ENCODE peak calls at places on chromosomes 1 and 21, in seven cellular contexts. One of them, this sample, is unnamed.

GRCh38 chr1:232306269-232306911 is 323.5 kb downstream of the SIPA1L2 start:
- DNase-seq in pancreas: peak; percentile 54
- DNase-seq in MM.1S: no peak
- DNase-seq in cardiac fibroblast: no peak
- DNase-seq in upper lobe of right lung: peak; percentile 74
- DNase-seq in lower lobe of right lung: peak; percentile 61
- DNase-seq in nephron progenitor cell: peak; percentile 57
- DNase-seq in this sample: no peak

GRCh38 chr1:157132602-157133167 is 5.5 kb downstream of the ETV3 start:
- DNase-seq in upper lobe of right lung: no peak
- DNase-seq in nephron progenitor cell: no peak
- DNase-seq in cardiac fibroblast: no peak
- DNase-seq in lower lobe of right lung: no peak
- DNase-seq in MM.1S: no peak
- DNase-seq in pancreas: no peak
- DNase-seq in this sample: no peak

GRCh38 chr1:77051406-77051805 is 167.8 kb downstream of the PIGK start:
- DNase-seq in MM.1S: no peak
- DNase-seq in upper lobe of right lung: no peak
- DNase-seq in cardiac fibroblast: no peak
- DNase-seq in lower lobe of right lung: no peak
- DNase-seq in pancreas: no peak
- DNase-seq in nephron progenitor cell: no peak
- DNase-seq in this sample: no peak

GRCh38 chr1:26696645-26697440 is 1.0 kb downstream of the ARID1A start:
- DNase-seq in pancreas: peak; percentile 57
- DNase-seq in upper lobe of right lung: peak; percentile 79
- DNase-seq in cardiac fibroblast: no peak
- DNase-seq in MM.1S: peak; percentile 39
- DNase-seq in lower lobe of right lung: peak; percentile 74
- DNase-seq in nephron progenitor cell: peak; percentile 46
- DNase-seq in this sample: no peak

GRCh38 chr1:21904475-21904724 is 32.7 kb downstream of the HSPG2 start:
- DNase-seq in nephron progenitor cell: no peak
- DNase-seq in cardiac fibroblast: no peak
- DNase-seq in upper lobe of right lung: peak; percentile 68
- DNase-seq in pancreas: no peak
- DNase-seq in MM.1S: no peak
- DNase-seq in lower lobe of right lung: no peak
- DNase-seq in this sample: no peak

GRCh38 chr21:43578677-43579313 is 80.5 kb downstream of the HSF2BP start:
- DNase-seq in cardiac fibroblast: peak; percentile 86
- DNase-seq in nephron progenitor cell: no peak
- DNase-seq in MM.1S: no peak
- DNase-seq in upper lobe of right lung: no peak
- DNase-seq in pancreas: no peak
- DNase-seq in lower lobe of right lung: no peak
- DNase-seq in this sample: no peak

GRCh38 chr1:43271186-43272118 is 1.7 kb downstream of the TMEM125 start:
- DNase-seq in upper lobe of right lung: peak; percentile 50
- DNase-seq in cardiac fibroblast: no peak
- DNase-seq in nephron progenitor cell: no peak
- DNase-seq in lower lobe of right lung: no peak
- DNase-seq in MM.1S: no peak
- DNase-seq in pancreas: no peak
- DNase-seq in this sample: no peak

GRCh38 chr1:208161005-208161404 is 83.2 kb downstream of the PLXNA2 start:
- DNase-seq in MM.1S: no peak
- DNase-seq in upper lobe of right lung: no peak
- DNase-seq in nephron progenitor cell: no peak
- DNase-seq in pancreas: no peak
- DNase-seq in lower lobe of right lung: no peak
- DNase-seq in cardiac fibroblast: no peak
- DNase-seq in this sample: no peak

GRCh38 chr1:223329252-223329651 is 34.7 kb downstream of the SUSD4 start:
- DNase-seq in lower lobe of right lung: no peak
- DNase-seq in nephron progenitor cell: no peak
- DNase-seq in cardiac fibroblast: no peak
- DNase-seq in MM.1S: no peak
- DNase-seq in upper lobe of right lung: no peak
- DNase-seq in pancreas: no peak
- DNase-seq in this sample: no peak

GRCh38 chr1:37481289-37482003 is 7.1 kb downstream of the ZC3H12A start:
- DNase-seq in upper lobe of right lung: peak; percentile 70
- DNase-seq in MM.1S: no peak
- DNase-seq in pancreas: no peak
- DNase-seq in cardiac fibroblast: no peak
- DNase-seq in lower lobe of right lung: peak; percentile 53
- DNase-seq in nephron progenitor cell: no peak
- DNase-seq in this sample: no peak

GRCh38 chr1:42950146-42950480 is 8.6 kb downstream of the SLC2A1 start:
- DNase-seq in nephron progenitor cell: no peak
- DNase-seq in upper lobe of right lung: no peak
- DNase-seq in MM.1S: no peak
- DNase-seq in cardiac fibroblast: peak; percentile 66
- DNase-seq in pancreas: no peak
- DNase-seq in lower lobe of right lung: no peak
- DNase-seq in this sample: no peak

GRCh38 chr1:225426395-225427248 is 1.2 kb downstream of the LBR start:
- DNase-seq in pancreas: peak; percentile 41
- DNase-seq in lower lobe of right lung: peak; percentile 67
- DNase-seq in MM.1S: peak; percentile 63
- DNase-seq in nephron progenitor cell: peak; percentile 33
- DNase-seq in cardiac fibroblast: peak; percentile 44
- DNase-seq in upper lobe of right lung: peak; percentile 74
- DNase-seq in this sample: no peak

GRCh38 chr1:221431068-221431651 is 310.7 kb downstream of the DUSP10 start:
- DNase-seq in nephron progenitor cell: no peak
- DNase-seq in upper lobe of right lung: no peak
- DNase-seq in cardiac fibroblast: peak; percentile 56
- DNase-seq in lower lobe of right lung: no peak
- DNase-seq in pancreas: no peak
- DNase-seq in MM.1S: no peak
- DNase-seq in this sample: no peak

GRCh38 chr1:209405183-209405823 is 178.2 kb upstream of the CAMK1G start:
- DNase-seq in cardiac fibroblast: peak; percentile 60
- DNase-seq in lower lobe of right lung: no peak
- DNase-seq in pancreas: no peak
- DNase-seq in nephron progenitor cell: no peak
- DNase-seq in upper lobe of right lung: no peak
- DNase-seq in MM.1S: no peak
- DNase-seq in this sample: no peak

GRCh38 chr21:34812510-34813265 is 143.9 kb downstream of the CLIC6 start:
- DNase-seq in MM.1S: no peak
- DNase-seq in nephron progenitor cell: no peak
- DNase-seq in cardiac fibroblast: peak; percentile 88
- DNase-seq in lower lobe of right lung: no peak
- DNase-seq in upper lobe of right lung: no peak
- DNase-seq in pancreas: no peak
- DNase-seq in this sample: no peak

GRCh38 chr1:10968411-10968826 is 44.0 kb upstream of the TARDBP start:
- DNase-seq in nephron progenitor cell: no peak
- DNase-seq in upper lobe of right lung: no peak
- DNase-seq in cardiac fibroblast: no peak
- DNase-seq in MM.1S: peak; percentile 38
- DNase-seq in lower lobe of right lung: no peak
- DNase-seq in pancreas: peak; percentile 73
- DNase-seq in this sample: no peak

GRCh38 chr1:166167395-166167922 is 658 bp upstream of the FAM78B start:
- DNase-seq in pancreas: no peak
- DNase-seq in lower lobe of right lung: no peak
- DNase-seq in nephron progenitor cell: no peak
- DNase-seq in upper lobe of right lung: no peak
- DNase-seq in cardiac fibroblast: no peak
- DNase-seq in MM.1S: no peak
- DNase-seq in this sample: no peak

GRCh38 chr21:36209626-36210171 is 53.1 kb downstream of the DOP1B start:
- DNase-seq in lower lobe of right lung: peak; percentile 52
- DNase-seq in pancreas: peak; percentile 71
- DNase-seq in upper lobe of right lung: no peak
- DNase-seq in nephron progenitor cell: no peak
- DNase-seq in MM.1S: peak; percentile 78
- DNase-seq in cardiac fibroblast: peak; percentile 82
- DNase-seq in this sample: no peak

GRCh38 chr1:221394011-221394544 is 347.8 kb downstream of the DUSP10 start:
- DNase-seq in MM.1S: no peak
- DNase-seq in nephron progenitor cell: no peak
- DNase-seq in pancreas: no peak
- DNase-seq in cardiac fibroblast: peak; percentile 65
- DNase-seq in upper lobe of right lung: no peak
- DNase-seq in lower lobe of right lung: no peak
- DNase-seq in this sample: no peak

GRCh38 chr1:8374812-8375211 is 56.9 kb downstream of the SLC45A1 start:
- DNase-seq in MM.1S: no peak
- DNase-seq in cardiac fibroblast: peak; percentile 59
- DNase-seq in pancreas: peak; percentile 38
- DNase-seq in lower lobe of right lung: no peak
- DNase-seq in upper lobe of right lung: no peak
- DNase-seq in nephron progenitor cell: no peak
- DNase-seq in this sample: no peak
- TF ChIP-seq CTCF in MM.1S: peak; percentile 41
- TF ChIP-seq CTCF in cardiac fibroblast: peak; percentile 54
- TF ChIP-seq CTCF in pancreas: peak; percentile 21
- TF ChIP-seq CTCF in lower lobe of right lung: peak; percentile 26
- TF ChIP-seq CTCF in upper lobe of right lung: peak; percentile 27
- TF ChIP-seq CTCF in nephron progenitor cell: no peak
- TF ChIP-seq CTCF in this sample: peak; percentile 43

GRCh38 chr1:151520359-151520758 is 9.2 kb downstream of the CGN start:
- DNase-seq in lower lobe of right lung: no peak
- DNase-seq in nephron progenitor cell: no peak
- DNase-seq in MM.1S: peak; percentile 49
- DNase-seq in cardiac fibroblast: no peak
- DNase-seq in upper lobe of right lung: no peak
- DNase-seq in pancreas: no peak
- DNase-seq in this sample: no peak
- TF ChIP-seq CTCF in lower lobe of right lung: no peak
- TF ChIP-seq CTCF in nephron progenitor cell: no peak
- TF ChIP-seq CTCF in MM.1S: peak; percentile 66
- TF ChIP-seq CTCF in cardiac fibroblast: no peak
- TF ChIP-seq CTCF in upper lobe of right lung: no peak
- TF ChIP-seq CTCF in pancreas: no peak
- TF ChIP-seq CTCF in this sample: no peak

DNA sequence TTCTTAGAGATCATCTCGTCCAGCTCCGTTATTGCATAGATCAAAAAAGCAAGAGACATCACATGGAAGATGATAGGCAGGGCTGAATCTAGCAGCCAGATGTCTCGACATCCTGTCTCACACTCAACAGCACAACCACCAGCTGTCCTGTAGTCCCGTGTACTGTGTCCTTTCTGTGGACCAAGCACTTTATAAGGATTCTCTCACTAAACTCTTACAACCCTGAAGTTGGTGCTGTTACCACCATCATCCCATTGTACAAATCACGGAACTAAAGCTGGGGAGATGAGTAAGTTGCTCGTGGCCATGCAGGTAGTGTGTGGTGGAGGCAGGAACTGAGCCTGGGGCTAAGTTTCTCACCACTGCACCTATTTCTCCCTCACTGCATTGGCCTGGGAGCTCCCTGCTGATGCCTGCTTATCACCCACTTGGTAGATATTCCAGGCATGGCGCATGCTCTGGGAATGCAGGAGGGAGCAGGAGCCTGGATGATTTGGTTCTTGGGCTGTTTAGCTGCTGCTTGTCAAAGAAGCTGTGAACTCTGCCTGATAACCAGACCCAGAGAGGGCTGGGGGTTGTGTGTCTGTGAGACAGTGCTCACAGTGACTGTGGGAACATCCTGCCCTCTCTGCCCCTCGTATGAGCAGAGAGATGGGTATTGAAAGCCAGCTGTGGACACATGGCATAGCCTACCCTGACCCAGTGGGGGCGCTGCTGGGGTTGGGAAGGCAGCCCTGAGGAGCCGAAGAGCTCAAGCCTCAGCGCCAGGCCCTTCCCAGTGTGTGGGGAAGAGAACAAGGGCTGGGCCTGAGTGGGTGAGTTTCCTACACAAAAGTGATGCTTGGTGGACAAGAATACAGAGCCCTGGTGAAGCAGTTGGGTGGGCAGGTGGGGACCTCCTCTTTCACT is 13.6 kb downstream of the PPFIA4 start:
- DNase-seq in lower lobe of right lung: no peak
- DNase-seq in upper lobe of right lung: no peak
- DNase-seq in pancreas: no peak
- DNase-seq in cardiac fibroblast: no peak
- DNase-seq in MM.1S: peak; percentile 53
- DNase-seq in nephron progenitor cell: peak; percentile 41
- DNase-seq in this sample: no peak
- TF ChIP-seq CTCF in lower lobe of right lung: no peak
- TF ChIP-seq CTCF in upper lobe of right lung: no peak
- TF ChIP-seq CTCF in pancreas: no peak
- TF ChIP-seq CTCF in cardiac fibroblast: peak; percentile 41
- TF ChIP-seq CTCF in MM.1S: peak; percentile 72
- TF ChIP-seq CTCF in nephron progenitor cell: no peak
- TF ChIP-seq CTCF in this sample: peak; percentile 62

DNA sequence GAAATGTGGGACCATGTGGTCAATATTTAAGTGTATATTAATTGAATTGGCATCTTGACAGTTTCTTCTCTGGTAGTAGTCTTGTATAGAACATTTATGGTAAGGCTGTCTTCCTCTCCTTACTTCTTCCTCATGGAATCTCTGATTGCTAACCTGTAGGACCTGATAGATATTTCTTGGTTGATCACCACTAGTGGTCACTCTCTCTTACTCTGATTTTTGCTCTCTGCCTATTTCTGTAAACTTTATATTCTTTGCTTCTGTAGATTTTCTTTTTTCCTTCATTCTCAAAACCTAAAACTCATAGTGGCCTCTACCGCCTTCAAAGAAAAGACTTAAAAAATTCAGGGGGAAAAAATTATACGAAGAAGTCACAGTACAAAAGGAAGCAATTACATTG is 21.2 kb downstream of the MAST2 start:
- DNase-seq in lower lobe of right lung: no peak
- DNase-seq in upper lobe of right lung: no peak
- DNase-seq in MM.1S: no peak
- DNase-seq in pancreas: no peak
- DNase-seq in cardiac fibroblast: no peak
- DNase-seq in nephron progenitor cell: no peak
- DNase-seq in this sample: no peak
- TF ChIP-seq CTCF in lower lobe of right lung: no peak
- TF ChIP-seq CTCF in upper lobe of right lung: no peak
- TF ChIP-seq CTCF in MM.1S: no peak
- TF ChIP-seq CTCF in pancreas: no peak
- TF ChIP-seq CTCF in cardiac fibroblast: no peak
- TF ChIP-seq CTCF in nephron progenitor cell: no peak
- TF ChIP-seq CTCF in this sample: no peak

GRCh38 chr1:200535605-200536004 is 84.9 kb downstream of the KIF14 start:
- DNase-seq in pancreas: peak; percentile 50
- DNase-seq in MM.1S: peak; percentile 46
- DNase-seq in lower lobe of right lung: no peak
- DNase-seq in cardiac fibroblast: peak; percentile 40
- DNase-seq in upper lobe of right lung: no peak
- DNase-seq in nephron progenitor cell: no peak
- DNase-seq in this sample: no peak
- TF ChIP-seq CTCF in pancreas: no peak
- TF ChIP-seq CTCF in MM.1S: peak; percentile 33
- TF ChIP-seq CTCF in lower lobe of right lung: peak; percentile 8
- TF ChIP-seq CTCF in cardiac fibroblast: no peak
- TF ChIP-seq CTCF in upper lobe of right lung: no peak
- TF ChIP-seq CTCF in nephron progenitor cell: no peak
- TF ChIP-seq CTCF in this sample: peak; percentile 21

GRCh38 chr1:71045463-71046028 is 2.1 kb downstream of the PTGER3 start:
- DNase-seq in upper lobe of right lung: no peak
- DNase-seq in nephron progenitor cell: no peak
- DNase-seq in lower lobe of right lung: no peak
- DNase-seq in pancreas: no peak
- DNase-seq in MM.1S: no peak
- DNase-seq in cardiac fibroblast: no peak
- DNase-seq in this sample: no peak
- TF ChIP-seq CTCF in upper lobe of right lung: no peak
- TF ChIP-seq CTCF in nephron progenitor cell: no peak
- TF ChIP-seq CTCF in lower lobe of right lung: no peak
- TF ChIP-seq CTCF in pancreas: no peak
- TF ChIP-seq CTCF in MM.1S: no peak
- TF ChIP-seq CTCF in cardiac fibroblast: no peak
- TF ChIP-seq CTCF in this sample: no peak

This sample was measured in CD14-positive monocyte.